ENCODE peak calls at places on chromosomes 16 and 17, in five cellular contexts. G is right lobe of liver, V is lower lobe of right lung, H is A673, D is left ventricle myocardium inferior. O is an unnamed sample.
A peak's percentile ranks its signal among the peaks of the same experiment; 100 is the strongest.

GRCh38 chr16:25060920-25061319 is 45.8 kb upstream of the ARHGAP17 start:
- DNase-seq in D (no peak), V (no peak), G (no peak), H (no peak), O (no peak)

GRCh38 chr16:30554933-30555847 is 3.0 kb downstream of the ZNF764 start:
- DNase-seq in V (no peak), G (no peak), D (no peak), H (no peak), O (no peak)

GRCh38 chr16:54507091-54507490 is 220.5 kb upstream of the IRX3 start:
- DNase-seq in D (no peak), H (peak; percentile 47), G (no peak), V (no peak), O (no peak)

GRCh38 chr17:33753452-33753851 is 460.4 kb upstream of the ASIC2 start:
- DNase-seq in D (no peak), H (no peak), G (no peak), V (no peak), O (no peak)

GRCh38 chr16:380837-381787 is 666 bp downstream of the PGAP6 start:
- DNase-seq in G (peak; percentile 64), H (no peak), V (peak; percentile 67), D (no peak), O (no peak)

GRCh38 chr17:46020023-46020735 is 21.1 kb downstream of the STH start:
- DNase-seq in D (no peak), H (no peak), V (no peak), G (no peak), O (peak; percentile 76)

GRCh38 chr16:75272097-75272548 is 20.7 kb upstream of the BCAR1 start:
- DNase-seq in V (no peak), D (no peak), H (no peak), G (no peak), O (no peak)

GRCh38 chr16:80993293-80993691 is 13.4 kb downstream of the CMC2 start:
- DNase-seq in V (no peak), H (peak; percentile 41), D (no peak), G (no peak), O (no peak)

GRCh38 chr16:56814537-56815432 is 50.2 kb upstream of the SLC12A3 start:
- DNase-seq in V (no peak), D (no peak), G (no peak), H (no peak), O (no peak)

GRCh38 chr16:20323591-20324117 is 3.7 kb downstream of the GP2 start:
- DNase-seq in V (no peak), D (no peak), H (no peak), G (no peak), O (no peak)

GRCh38 chr17:67198131-67198530 is 46.9 kb downstream of the HELZ start:
- DNase-seq in V (no peak), G (no peak), D (no peak), H (no peak), O (no peak)

GRCh38 chr16:4338125-4338582 is 13.0 kb downstream of the PAM16 start:
- DNase-seq in D (no peak), G (no peak), V (no peak), H (no peak), O (no peak)

GRCh38 chr17:7211512-7212277 is 7.9 kb downstream of the DLG4 start:
- DNase-seq in H (peak; percentile 21), D (peak; percentile 12), V (no peak), G (no peak), O (no peak)

GRCh38 chr16:68369697-68370096 is 58.9 kb downstream of the PRMT7 start:
- DNase-seq in H (no peak), D (no peak), V (peak; percentile 46), G (peak; percentile 37), O (peak; percentile 70)

GRCh38 chr17:8073627-8074485 is 13.7 kb downstream of the ALOX12B start:
- DNase-seq in V (peak; percentile 85), H (peak; percentile 79), G (peak; percentile 75), D (peak; percentile 57), O (peak; percentile 85)

DNA sequence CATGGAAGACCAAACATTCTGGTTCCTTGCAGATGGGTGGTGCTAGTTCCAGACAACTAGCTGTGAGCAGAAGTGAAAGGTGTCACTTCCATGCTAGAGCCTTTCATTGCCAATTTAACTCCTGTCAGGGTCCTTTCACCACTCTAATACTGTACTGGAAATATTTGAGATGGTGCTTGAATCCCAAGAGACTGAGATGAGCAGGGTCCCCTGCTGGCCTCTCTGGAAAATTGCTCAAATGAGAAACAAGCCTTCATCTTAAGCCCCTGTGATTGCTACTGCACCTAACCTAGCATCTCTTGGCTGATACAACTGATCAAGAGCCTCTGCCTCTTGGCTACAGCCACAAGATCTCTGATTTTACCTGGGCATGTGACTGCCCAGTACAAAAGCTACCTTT is 7.4 kb upstream of the VAC14 start:
- DNase-seq in G (no peak), V (no peak), H (peak; percentile 18), D (no peak), O (no peak)
- TF ChIP-seq CTCF in G (no peak), V (no peak), H (peak; percentile 22), D (no peak), O (no peak)

GRCh38 chr16:67163903-67164558 is 514 bp upstream of the HSF4 start:
- DNase-seq in H (no peak), D (no peak), G (no peak), V (no peak), O (no peak)
- H3K4me3 ChIP-seq in H (no peak overlapping the region), D (peak overlapping the region; percentile 70), G (no peak overlapping the region), V (peak overlapping the region; percentile 54), O (peak overlapping the region; percentile 39)

DNA sequence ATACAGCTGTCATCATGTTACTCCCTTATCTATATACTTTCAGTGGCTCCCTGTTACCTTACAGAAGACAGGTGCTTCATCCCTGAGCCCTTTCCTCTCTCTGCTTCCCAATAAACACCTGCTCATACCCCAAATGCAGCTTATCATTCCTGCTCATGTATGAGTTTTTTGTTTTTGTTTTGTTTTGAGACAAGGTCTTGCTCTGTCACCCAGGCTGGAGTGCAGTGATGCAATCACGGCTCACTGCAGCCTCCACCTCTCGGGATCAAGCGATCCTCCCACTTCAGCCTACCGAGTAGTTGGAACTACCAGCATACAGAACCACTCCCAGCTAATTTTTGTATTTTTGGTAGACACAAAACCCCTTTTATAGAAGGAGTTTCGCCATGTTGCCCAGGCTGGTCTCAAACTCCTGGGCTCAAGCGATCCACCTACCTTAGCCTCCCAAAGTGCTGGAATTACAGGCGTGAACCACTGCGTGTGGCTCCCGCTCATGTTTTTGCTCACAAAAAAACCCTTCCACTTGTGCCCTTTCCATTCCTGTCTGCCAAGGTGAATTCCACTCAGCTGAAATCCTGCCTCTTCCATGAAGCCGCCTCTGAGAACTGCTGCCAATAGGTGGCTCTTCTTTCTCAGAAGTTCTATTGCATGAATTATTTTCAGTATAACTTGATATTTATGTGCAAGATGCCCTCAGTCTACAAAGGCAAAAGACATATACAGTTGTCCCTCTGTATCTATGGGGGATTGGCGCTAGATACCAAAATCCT is 7.9 kb upstream of the RNF157 start:
- DNase-seq in D (no peak), V (no peak), G (no peak), H (no peak), O (peak; percentile 44)
- TF ChIP-seq CTCF in D (peak; percentile 13), V (no peak), G (no peak), H (peak; percentile 24), O (no peak)

GRCh38 chr17:40111221-40112128 is 10.3 kb upstream of the MSL1 start:
- DNase-seq in G (peak; percentile 92), D (peak; percentile 91), H (peak; percentile 78), V (peak; percentile 84), O (peak; percentile 81)
- H3K4me3 ChIP-seq in G (peak overlapping the region; percentile 19), D (peak overlapping the region; percentile 66), H (no peak overlapping the region), V (peak overlapping the region; percentile 22), O (no peak overlapping the region)

GRCh38 chr16:55699616-55700015 is 43.8 kb downstream of the SLC6A2 start:
- DNase-seq in V (no peak), D (no peak), G (no peak), H (no peak), O (no peak)

GRCh38 chr16:55701442-55702319 is 45.9 kb downstream of the SLC6A2 start:
- DNase-seq in G (peak; percentile 64), V (peak; percentile 72), D (peak; percentile 45), H (peak; percentile 61), O (peak; percentile 62)

GRCh38 chr16:55700067-55700466 is 44.3 kb downstream of the SLC6A2 start:
- DNase-seq in G (no peak), D (no peak), H (no peak), V (no peak), O (no peak)

GRCh38 chr16:55703003-55704001 is 47.5 kb downstream of the SLC6A2 start:
- DNase-seq in V (no peak), D (no peak), G (no peak), H (peak; percentile 70), O (no peak)

DNA sequence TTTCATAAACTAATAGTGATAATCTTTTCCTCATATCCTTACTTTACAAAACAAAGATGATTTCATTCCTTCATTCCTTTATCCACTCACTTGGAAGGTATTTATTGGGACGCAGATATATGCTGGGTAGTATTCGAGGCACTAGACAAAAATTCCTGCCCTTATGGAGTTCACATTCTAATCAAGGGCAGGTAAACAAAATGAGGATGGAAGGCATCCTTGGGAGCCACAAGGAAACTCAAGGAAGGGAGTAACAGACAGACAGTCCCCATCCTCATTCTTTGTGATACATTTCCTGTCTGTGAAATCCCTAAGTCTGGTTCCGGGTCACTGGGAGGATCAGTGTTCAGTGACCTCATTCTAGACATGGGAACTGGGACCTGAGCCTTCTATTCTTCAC is 45.2 kb downstream of the SLC6A2 start:
- DNase-seq in G (no peak), V (no peak), D (no peak), H (no peak), O (no peak)
- TF ChIP-seq CTCF in G (no peak), V (no peak), D (no peak), H (no peak), O (no peak)

DNA sequence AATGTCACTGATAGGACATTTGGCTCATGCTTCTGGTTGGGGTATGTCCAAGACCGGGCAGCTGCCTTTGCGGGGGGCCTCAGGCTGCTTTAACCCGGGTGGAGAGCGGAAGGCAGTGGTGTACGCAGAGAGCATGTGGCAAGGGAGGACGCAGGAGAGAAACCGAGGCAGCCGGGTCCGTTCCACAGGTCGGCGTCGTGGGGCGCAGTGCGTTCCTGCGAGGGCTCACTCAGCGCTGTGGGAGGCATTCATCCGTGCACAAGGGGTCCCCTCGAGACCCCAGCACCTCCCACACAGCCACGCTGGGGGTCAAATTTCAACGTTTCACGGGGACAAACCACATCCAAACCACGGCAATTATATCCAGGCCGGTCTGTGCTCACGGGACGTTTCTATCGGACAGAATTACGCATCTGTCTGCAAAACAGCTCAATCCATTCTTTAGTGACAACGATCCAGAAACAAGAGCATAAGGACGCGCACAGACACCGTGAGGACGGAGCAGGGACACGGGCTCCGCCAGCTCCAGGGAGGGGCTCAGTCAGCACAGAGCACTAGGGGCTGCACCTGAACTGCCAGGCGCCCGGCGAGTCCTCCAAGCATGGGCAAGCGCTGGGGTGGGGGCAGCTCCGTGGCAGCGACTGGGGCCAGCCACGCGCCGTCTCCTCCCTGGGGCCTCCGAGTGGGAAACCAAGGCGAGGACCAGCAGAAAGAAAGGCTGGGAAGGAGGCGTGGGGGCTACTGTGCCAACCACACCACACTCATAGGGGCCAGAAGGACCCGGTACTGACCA is 108.4 kb upstream of the METRNL start:
- DNase-seq in D (no peak), G (no peak), V (no peak), H (no peak), O (no peak)
- H3K4me3 ChIP-seq in D (no peak overlapping the region), G (no peak overlapping the region), V (no peak overlapping the region), H (no peak overlapping the region), O (no peak overlapping the region)

O was measured in Peyer's patch.